ENCODE peak calls at places on chromosomes 16 and 17, in seven cellular contexts. B is cardiac fibroblast; Z is stimulated activated naive CD8-positive, alpha-beta T cell treated with anti-CD3 and anti-CD28 coated beads, Interleukin-15, Interleukin-2, amounts not matched to agents 100 U/mL and 50 U/mL, for 24 hours; U is anterior cingulate cortex; Q is nucleus accumbens; R is RCC 7860; H is activated CD4-positive, alpha-beta T cell treated with anti-CD3 and anti-CD28 coated beads, Interleukin-2, amount 50 U/mL, for 1 hour. V is an unnamed sample.

GRCh38 chr17:40327735-40328385 is 18.9 kb downstream of the RARA start:
- DNase-seq in B (no peak), Z (no peak), U (no peak), Q (no peak), R (no peak), H (no peak), V (no peak)

GRCh38 chr17:42363767-42364585 is 24.3 kb downstream of the STAT3 start:
- DNase-seq in B (peak; percentile 85), Z (peak; percentile 30), U (no peak), Q (no peak), R (no peak), H (peak; percentile 13), V (no peak)

GRCh38 chr17:17887752-17888304 is 51.0 kb upstream of the SREBF1 start:
- DNase-seq in B (no peak), Z (no peak), U (no peak), Q (no peak), R (no peak), H (no peak), V (no peak)

GRCh38 chr16:2298621-2299020 is 30.7 kb upstream of the RNPS1 start:
- DNase-seq in B (no peak), Z (no peak), U (no peak), Q (no peak), R (no peak), H (no peak), V (no peak)

GRCh38 chr17:32483451-32484019 is 3.3 kb upstream of the CDK5R1 start:
- DNase-seq in B (peak; percentile 83), Z (no peak), U (peak; percentile 89), Q (peak; percentile 79), R (peak; percentile 39), H (peak; percentile 37), V (peak; percentile 62)

GRCh38 chr16:65070831-65071230 is 51.0 kb downstream of the CDH11 start:
- DNase-seq in B (peak; percentile 99), Z (no peak), U (peak; percentile 89), Q (peak; percentile 84), R (peak; percentile 82), H (no peak), V (no peak)

GRCh38 chr17:30290696-30291570 is 811 bp downstream of the BLMH start:
- DNase-seq in B (peak; percentile 42), Z (peak; percentile 61), U (no peak), Q (no peak), R (peak; percentile 14), H (peak; percentile 18), V (peak; percentile 4)

GRCh38 chr16:65667013-65667578 is 545.2 kb upstream of the CDH11 start:
- DNase-seq in B (peak; percentile 41), Z (no peak), U (no peak), Q (no peak), R (no peak), H (no peak), V (no peak)

GRCh38 chr16:5336898-5337297 is 239.3 kb upstream of the EEF2KMT start:
- DNase-seq in B (no peak), Z (no peak), U (no peak), Q (no peak), R (no peak), H (no peak), V (no peak)

GRCh38 chr17:7856840-7857723 is at the start of gene NAA38:
- DNase-seq in B (peak; percentile 100), Z (peak; percentile 92), U (peak; percentile 96), Q (peak; percentile 99), R (peak; percentile 99), H (peak; percentile 90), V (peak; percentile 89)

GRCh38 chr16:52705192-52705591 is 158.2 kb upstream of the TOX3 start:
- DNase-seq in B (no peak), Z (no peak), U (no peak), Q (no peak), R (no peak), H (no peak), V (no peak)

GRCh38 chr16:2856061-2856670 is 1.8 kb downstream of the PRSS22 start:
- DNase-seq in B (no peak), Z (peak; percentile 42), U (no peak), Q (no peak), R (no peak), H (peak; percentile 28), V (no peak)

GRCh38 chr16:85361441-85362118 is 249.3 kb upstream of the CIBAR2 start:
- DNase-seq in B (no peak), Z (no peak), U (no peak), Q (no peak), R (no peak), H (no peak), V (no peak)

GRCh38 chr16:4800290-4801041 is 2.0 kb downstream of the ROGDI start:
- DNase-seq in B (no peak), Z (no peak), U (peak; percentile 82), Q (peak; percentile 78), R (no peak), H (no peak), V (no peak)

GRCh38 chr16:50473375-50473945 is 74.7 kb upstream of the NKD1 start:
- DNase-seq in B (peak; percentile 35), Z (no peak), U (no peak), Q (no peak), R (peak; percentile 13), H (no peak), V (no peak)

GRCh38 chr16:31414706-31415105 is 13.5 kb downstream of the COX6A2 start:
- DNase-seq in B (no peak), Z (no peak), U (no peak), Q (no peak), R (no peak), H (no peak), V (peak; percentile 18)

GRCh38 chr16:71383054-71383773 is 24.7 kb downstream of the CALB2 start:
- DNase-seq in B (peak; percentile 22), Z (peak; percentile 5), U (no peak), Q (no peak), R (no peak), H (no peak), V (no peak)

GRCh38 chr16:57998484-57998883 is 2.0 kb downstream of the ZNF319 start:
- DNase-seq in B (peak; percentile 60), Z (peak; percentile 71), U (no peak), Q (no peak), R (peak; percentile 41), H (peak; percentile 43), V (peak; percentile 74)

GRCh38 chr16:53369921-53370320 is 64.3 kb upstream of the RBL2 start:
- DNase-seq in B (peak; percentile 67), Z (no peak), U (no peak), Q (no peak), R (no peak), H (no peak), V (no peak)

GRCh38 chr16:47029724-47030123 is 56.2 kb upstream of the DNAJA2 start:
- DNase-seq in B (no peak), Z (no peak), U (no peak), Q (no peak), R (no peak), H (no peak), V (no peak)

GRCh38 chr17:43200127-43200526 is 11.5 kb upstream of the TMEM106A start:
- DNase-seq in B (peak; percentile 17), Z (no peak), U (no peak), Q (no peak), R (no peak), H (no peak), V (no peak)

V was measured in CD8-positive, alpha-beta memory T cell.